ENCODE peak calls at places on chromosomes 11 and 22, in ten cellular contexts. J, N, G, W, H, V, L, E, R and X are unnamed samples.

GRCh38 chr11:19400296-19400695 is 159.6 kb upstream of the E2F8 start:
- DNase-seq in J (no peak), N (no peak), G (no peak), W (no peak), H (no peak), V (no peak), L (no peak), E (no peak), R (no peak), X (no peak)

GRCh38 chr11:122342089-122342749 is 226.2 kb upstream of the BLID start:
- DNase-seq in J (no peak), N (no peak), G (no peak), W (no peak), H (peak; percentile 80), V (no peak), L (no peak), E (no peak), R (no peak), X (no peak)

GRCh38 chr11:7522106-7522505 is 8.3 kb downstream of the PPFIBP2 start:
- DNase-seq in J (no peak), N (no peak), G (no peak), W (no peak), H (no peak), V (no peak), L (no peak), E (no peak), R (no peak), X (no peak)

GRCh38 chr11:113133071-113133470 is 171.9 kb downstream of the NCAM1 start:
- DNase-seq in J (no peak), N (no peak), G (no peak), W (no peak), H (no peak), V (no peak), L (no peak), E (no peak), R (no peak), X (no peak)

GRCh38 chr11:128467041-128467440 is 120.3 kb downstream of the ETS1 start:
- DNase-seq in J (no peak), N (no peak), G (no peak), W (no peak), H (no peak), V (no peak), L (no peak), E (no peak), R (no peak), X (no peak)

GRCh38 chr11:79040348-79040747 is 400.5 kb downstream of the TENM4 start:
- DNase-seq in J (no peak), N (no peak), G (no peak), W (no peak), H (peak; percentile 17), V (no peak), L (no peak), E (no peak), R (no peak), X (no peak)

GRCh38 chr11:43012606-43013005 is 299.2 kb upstream of the API5 start:
- DNase-seq in J (no peak), N (no peak), G (no peak), W (no peak), H (no peak), V (no peak), L (no peak), E (no peak), R (no peak), X (no peak)

GRCh38 chr11:1437500-1437899 is 47.8 kb downstream of the BRSK2 start:
- DNase-seq in J (no peak), N (no peak), G (no peak), W (no peak), H (no peak), V (no peak), L (peak; percentile 50), E (peak; percentile 78), R (no peak), X (peak; percentile 26)

DNA sequence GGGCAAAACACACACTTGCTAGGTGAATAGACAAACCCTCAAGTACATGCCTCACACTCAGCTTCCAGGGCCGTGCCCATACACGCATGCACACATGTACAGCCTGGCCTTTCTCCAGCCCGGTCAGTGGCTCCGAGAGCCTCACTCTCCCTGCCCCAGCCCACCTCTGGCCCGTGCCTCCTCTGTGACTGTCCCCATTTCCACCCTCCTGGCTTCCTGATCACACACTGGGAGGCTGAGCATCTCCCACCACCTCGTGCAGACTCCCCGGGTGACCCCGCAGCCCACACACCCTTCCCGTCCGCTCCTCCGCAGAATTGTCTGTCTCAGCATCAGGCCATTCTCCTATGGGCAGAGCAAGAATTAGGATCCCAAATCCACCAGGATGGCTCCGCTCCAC is 634.1 kb downstream of the TBC1D22A start:
- DNase-seq in J (no peak), N (no peak), G (no peak), W (peak; percentile 51), H (no peak), V (no peak), L (no peak), E (no peak), R (no peak), X (no peak)
- H3K27ac ChIP-seq in J (no peak overlapping the region), N (no peak overlapping the region), G (no peak overlapping the region), W (no peak overlapping the region), H (no peak overlapping the region), V (no peak overlapping the region), L (no peak overlapping the region), E (no peak overlapping the region), R (no peak overlapping the region), X (no peak overlapping the region)

DNA sequence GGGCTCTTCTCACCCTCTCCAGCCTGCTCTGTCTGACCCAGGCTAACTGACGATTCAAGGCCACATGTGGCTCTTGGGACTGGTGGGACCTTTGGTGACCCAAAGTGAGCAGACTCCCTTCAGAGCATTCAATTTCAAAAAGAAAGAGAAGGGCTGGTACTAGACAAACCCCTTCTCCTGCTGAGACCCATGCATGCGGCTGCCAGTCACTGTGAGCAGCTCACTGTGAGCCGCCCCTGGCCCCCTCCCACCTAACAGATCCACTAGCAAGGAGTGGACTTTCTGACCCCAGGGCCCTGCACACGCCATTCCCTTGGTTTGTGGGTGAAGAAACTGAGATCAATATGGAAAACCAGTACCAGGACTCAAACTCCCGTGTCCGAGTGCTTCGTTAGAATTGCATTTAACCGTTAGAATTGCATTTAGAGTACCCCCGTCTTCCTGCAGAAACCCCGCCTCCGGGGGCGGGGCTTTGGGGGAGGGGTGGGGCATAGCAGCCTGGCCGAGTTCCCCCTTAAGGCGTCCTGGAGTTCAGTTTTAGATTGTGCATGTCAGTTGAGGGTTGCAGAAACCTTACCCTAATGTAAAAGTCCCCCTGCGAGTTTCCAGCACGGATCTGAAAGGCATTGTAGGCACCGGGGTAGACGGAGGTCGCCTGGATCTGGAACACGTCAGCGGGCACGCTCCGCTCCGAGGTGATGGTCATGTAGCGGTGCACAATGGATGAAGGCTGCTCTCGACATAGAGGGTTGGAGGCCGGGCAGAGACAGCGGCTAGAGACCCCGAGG is 5.1 kb downstream of the EFEMP2 start:
- DNase-seq in J (no peak), N (no peak), G (peak; percentile 78), W (no peak), H (no peak), V (no peak), L (peak; percentile 63), E (no peak), R (peak; percentile 61), X (no peak)
- H3K36me3 ChIP-seq in J (peaks cover 37% of the 10 kb centered on the region), N (peaks cover 4% of the 10 kb centered on the region), G (peaks cover 8% of the 10 kb centered on the region), W (peaks cover 56% of the 10 kb centered on the region), H (peaks cover 20% of the 10 kb centered on the region), V (peaks cover 46% of the 10 kb centered on the region), L (no peaks in the 10 kb centered on the region), E (no peaks in the 10 kb centered on the region), R (peaks cover 97% of the 10 kb centered on the region), X (peaks cover 72% of the 10 kb centered on the region)

GRCh38 chr11:68525320-68525719 is 64.8 kb downstream of the PPP6R3 start:
- DNase-seq in J (no peak), N (no peak), G (no peak), W (no peak), H (no peak), V (no peak), L (no peak), E (no peak), R (no peak), X (no peak)

GRCh38 chr11:68524681-68525080 is 64.1 kb downstream of the PPP6R3 start:
- DNase-seq in J (no peak), N (no peak), G (no peak), W (no peak), H (no peak), V (no peak), L (no peak), E (no peak), R (peak; percentile 42), X (no peak)

GRCh38 chr11:68521962-68522626 is 61.5 kb downstream of the PPP6R3 start:
- DNase-seq in J (no peak), N (no peak), G (no peak), W (no peak), H (no peak), V (no peak), L (no peak), E (no peak), R (no peak), X (no peak)

GRCh38 chr11:68524213-68524612 is 63.7 kb downstream of the PPP6R3 start:
- DNase-seq in J (no peak), N (no peak), G (no peak), W (no peak), H (no peak), V (no peak), L (no peak), E (no peak), R (peak; percentile 8), X (no peak)

DNA sequence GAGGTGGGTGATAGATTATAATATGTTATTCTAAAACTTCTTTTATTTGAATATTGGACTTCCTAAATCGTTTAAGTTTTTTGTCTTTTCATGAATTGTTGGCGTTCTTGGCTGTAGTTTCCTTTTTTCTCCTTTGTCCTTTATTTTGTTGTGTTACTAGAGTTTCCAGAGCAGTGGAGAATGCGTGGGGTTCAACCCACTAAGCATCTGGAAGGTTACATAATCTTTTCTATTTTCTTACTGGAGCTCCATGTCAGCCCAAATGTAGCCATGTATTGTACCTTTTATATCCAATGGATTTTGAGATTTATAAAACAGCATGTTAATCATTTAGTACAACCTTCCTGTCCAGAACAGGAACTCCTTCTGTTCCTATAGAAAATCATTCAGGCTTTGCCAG is 63.2 kb downstream of the PPP6R3 start:
- DNase-seq in J (no peak), N (no peak), G (no peak), W (no peak), H (no peak), V (no peak), L (no peak), E (no peak), R (peak; percentile 6), X (no peak)
- H3K27ac ChIP-seq in J (no peak overlapping the region), N (no peak overlapping the region), G (no peak overlapping the region), W (no peak overlapping the region), H (no peak overlapping the region), V (peak overlapping the region; percentile 79), L (peak overlapping the region; percentile 36), E (no peak overlapping the region), R (no peak overlapping the region), X (no peak overlapping the region)

GRCh38 chr11:35231074-35231473 is 92.1 kb downstream of the CD44 start:
- DNase-seq in J (no peak), N (no peak), G (no peak), W (no peak), H (no peak), V (no peak), L (no peak), E (no peak), R (no peak), X (no peak)

GRCh38 chr11:35223429-35223828 is 84.5 kb downstream of the CD44 start:
- DNase-seq in J (no peak), N (no peak), G (no peak), W (no peak), H (no peak), V (no peak), L (peak; percentile 30), E (no peak), R (no peak), X (peak; percentile 77)

GRCh38 chr11:35232961-35233360 is 94.0 kb downstream of the CD44 start:
- DNase-seq in J (no peak), N (no peak), G (no peak), W (no peak), H (no peak), V (no peak), L (no peak), E (no peak), R (peak; percentile 52), X (no peak)

DNA sequence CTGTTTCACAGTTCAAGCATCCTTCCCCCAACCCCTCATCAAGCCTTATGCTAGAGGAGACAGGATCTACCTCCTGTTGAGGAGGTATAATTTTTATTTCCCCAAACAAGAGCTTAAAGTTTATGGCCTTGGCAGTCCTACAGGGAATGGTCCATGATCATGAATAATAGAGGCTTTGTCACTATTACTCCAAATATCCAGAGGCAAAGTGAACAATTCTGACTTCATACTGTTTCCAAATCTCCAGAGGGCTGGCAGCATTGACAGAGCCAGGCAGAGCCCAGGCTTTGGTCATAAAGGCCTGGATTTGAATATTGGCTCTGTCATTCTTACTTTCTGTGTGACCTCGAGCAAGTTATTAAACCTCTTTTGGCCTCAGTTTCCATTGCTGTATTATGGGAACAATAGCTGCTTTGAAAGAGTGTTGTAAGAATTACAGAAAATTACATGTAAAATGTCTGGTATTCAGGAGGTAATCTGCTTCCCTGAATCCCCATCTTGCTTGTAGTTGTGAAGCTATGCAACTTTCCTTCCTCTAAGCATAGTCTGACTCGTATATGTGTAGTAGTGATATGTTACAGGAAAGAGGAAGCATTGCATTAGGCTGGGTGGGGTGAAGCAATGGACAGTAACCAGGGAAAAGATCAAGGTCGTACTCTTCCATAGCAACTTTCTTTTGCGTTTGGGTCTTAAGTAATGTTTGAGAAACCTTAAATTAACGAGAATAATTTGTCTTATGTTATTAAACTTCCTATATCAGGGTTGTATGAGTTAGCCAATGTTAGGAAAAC is 88.8 kb downstream of the CD44 start:
- DNase-seq in J (no peak), N (no peak), G (no peak), W (no peak), H (peak; percentile 30), V (no peak), L (no peak), E (no peak), R (no peak), X (no peak)
- H3K36me3 ChIP-seq in J (peaks cover 79% of the 10 kb centered on the region), N (peaks cover 49% of the 10 kb centered on the region), G (no peaks in the 10 kb centered on the region), W (peaks cover 52% of the 10 kb centered on the region), H (peaks cover 74% of the 10 kb centered on the region), V (peaks cover 12% of the 10 kb centered on the region), L (no peaks in the 10 kb centered on the region), E (no peaks in the 10 kb centered on the region), R (peaks cover 96% of the 10 kb centered on the region), X (peaks cover 19% of the 10 kb centered on the region)